ENCODE peak calls at places on chromosomes 16 and 17, in eight cellular contexts. V, M, D, Z, K, P, L and X are unnamed samples.

GRCh38 chr16:72985148-72985882 is 62.6 kb downstream of the ZFHX3 start:
- DNase-seq in P (no peak), V (no peak), Z (no peak), L (no peak), K (peak), M (no peak), D (no peak), X (no peak)

GRCh38 chr16:57265850-57266530 is 18.5 kb downstream of the PLLP start:
- DNase-seq in K (no peak), Z (no peak), M (peak), D (no peak), V (no peak), L (no peak), P (no peak), X (no peak)

GRCh38 chr17:1083451-1084187 is 86.7 kb downstream of the TIMM22 start:
- DNase-seq in D (no peak), P (no peak), M (no peak), L (no peak), V (no peak), K (no peak), Z (no peak), X (no peak)

GRCh38 chr17:74212262-74212912 is 984 bp upstream of the TTYH2 start:
- DNase-seq in P (peak), M (no peak), Z (no peak), L (peak), D (no peak), K (no peak), V (no peak), X (no peak)

GRCh38 chr17:28199115-28199514 is 119.9 kb upstream of the TMEM97 start:
- DNase-seq in D (no peak), L (no peak), P (no peak), Z (no peak), M (no peak), V (no peak), K (no peak), X (no peak)

GRCh38 chr17:81636505-81637288 is at the start of the genes NPLOC4 and TSPAN10:
- DNase-seq in Z (peak), L (peak), M (peak), V (peak), D (peak), K (peak), P (peak), X (peak)

GRCh38 chr17:79130536-79131273 is 56.1 kb downstream of the ENGASE start:
- DNase-seq in D (no peak), V (no peak), Z (no peak), P (no peak), K (no peak), M (no peak), L (no peak), X (no peak)

GRCh38 chr16:55046513-55046912 is 115.8 kb downstream of the IRX5 start:
- DNase-seq in D (no peak), M (no peak), Z (no peak), L (no peak), K (no peak), V (no peak), P (no peak), X (no peak)

GRCh38 chr17:79951361-79952264 is 84.1 kb downstream of the TBC1D16 start:
- DNase-seq in Z (no peak), M (peak), L (peak), D (peak), V (no peak), K (peak), P (no peak), X (no peak)

GRCh38 chr17:17874478-17874877 is 37.7 kb upstream of the SREBF1 start:
- DNase-seq in M (no peak), Z (peak), L (no peak), P (no peak), D (no peak), K (peak), V (no peak), X (no peak)

GRCh38 chr16:57358527-57359095 is at the start of gene CCL22:
- DNase-seq in K (no peak), Z (no peak), P (no peak), D (no peak), V (no peak), L (peak), M (no peak), X (no peak)

GRCh38 chr16:54051821-54052220 is 234.8 kb downstream of the IRX3 start:
- DNase-seq in V (no peak), L (peak), Z (no peak), K (no peak), P (no peak), D (no peak), M (no peak), X (no peak)

GRCh38 chr16:69111216-69111615 is 5.8 kb downstream of the HAS3 start:
- DNase-seq in L (no peak), Z (no peak), M (no peak), D (no peak), P (no peak), K (no peak), V (no peak), X (no peak)

GRCh38 chr16:58843675-58844074 is 109.6 kb upstream of the GOT2 start:
- DNase-seq in K (peak), M (no peak), D (no peak), L (peak), V (no peak), Z (no peak), P (no peak), X (no peak)